ENCODE peak calls at places on chromosomes 12 and 14, in seven cellular contexts. One of them, this sample, is unnamed.

GRCh38 chr12:99658950-99659349 is 11.4 kb downstream of the GARIN6 start:
- DNase-seq in BE2C: no peak
- DNase-seq in GM13976: no peak
- DNase-seq in Calu3: no peak
- DNase-seq in natural killer cell: no peak
- DNase-seq in epithelial cell of proximal tubule: peak
- DNase-seq in cardiac fibroblast: peak
- DNase-seq in this sample: peak

GRCh38 chr12:78062781-78063180 is 232.1 kb downstream of the NAV3 start:
- DNase-seq in BE2C: no peak
- DNase-seq in epithelial cell of proximal tubule: peak
- DNase-seq in natural killer cell: no peak
- DNase-seq in GM13976: no peak
- DNase-seq in Calu3: peak
- DNase-seq in cardiac fibroblast: peak
- DNase-seq in this sample: no peak

GRCh38 chr12:1351926-1352325 is 242.5 kb downstream of the FBXL14 start:
- DNase-seq in natural killer cell: no peak
- DNase-seq in epithelial cell of proximal tubule: no peak
- DNase-seq in GM13976: no peak
- DNase-seq in Calu3: no peak
- DNase-seq in BE2C: no peak
- DNase-seq in cardiac fibroblast: no peak
- DNase-seq in this sample: no peak

GRCh38 chr14:88191605-88192004 is 131.5 kb downstream of the KCNK10 start:
- DNase-seq in epithelial cell of proximal tubule: no peak
- DNase-seq in natural killer cell: no peak
- DNase-seq in BE2C: no peak
- DNase-seq in GM13976: no peak
- DNase-seq in cardiac fibroblast: no peak
- DNase-seq in Calu3: no peak
- DNase-seq in this sample: no peak

GRCh38 chr12:116882742-116883141 is 1.5 kb upstream of the HRK start:
- DNase-seq in Calu3: no peak
- DNase-seq in epithelial cell of proximal tubule: no peak
- DNase-seq in GM13976: peak
- DNase-seq in cardiac fibroblast: peak
- DNase-seq in natural killer cell: no peak
- DNase-seq in BE2C: peak
- DNase-seq in this sample: peak

GRCh38 chr12:46569826-46570390 is 197.3 kb upstream of the SLC38A2 start:
- DNase-seq in BE2C: no peak
- DNase-seq in natural killer cell: no peak
- DNase-seq in epithelial cell of proximal tubule: no peak
- DNase-seq in cardiac fibroblast: no peak
- DNase-seq in Calu3: no peak
- DNase-seq in GM13976: no peak
- DNase-seq in this sample: no peak

GRCh38 chr12:116319851-116320621 is 42.5 kb upstream of the MED13L start:
- DNase-seq in GM13976: no peak
- DNase-seq in BE2C: no peak
- DNase-seq in epithelial cell of proximal tubule: no peak
- DNase-seq in natural killer cell: no peak
- DNase-seq in Calu3: no peak
- DNase-seq in cardiac fibroblast: peak
- DNase-seq in this sample: no peak

GRCh38 chr14:78010688-78011087 is 159.5 kb upstream of the NRXN3 start:
- DNase-seq in Calu3: no peak
- DNase-seq in GM13976: no peak
- DNase-seq in epithelial cell of proximal tubule: peak
- DNase-seq in cardiac fibroblast: peak
- DNase-seq in natural killer cell: no peak
- DNase-seq in BE2C: no peak
- DNase-seq in this sample: no peak

GRCh38 chr12:68042212-68042699 is 53.0 kb downstream of the IFNG-AS1 start:
- DNase-seq in Calu3: no peak
- DNase-seq in GM13976: peak
- DNase-seq in BE2C: no peak
- DNase-seq in epithelial cell of proximal tubule: no peak
- DNase-seq in natural killer cell: no peak
- DNase-seq in cardiac fibroblast: peak
- DNase-seq in this sample: peak

GRCh38 chr12:3770891-3771290 is 18.0 kb upstream of the CRACR2A start:
- DNase-seq in BE2C: no peak
- DNase-seq in GM13976: no peak
- DNase-seq in Calu3: no peak
- DNase-seq in natural killer cell: no peak
- DNase-seq in cardiac fibroblast: peak
- DNase-seq in epithelial cell of proximal tubule: no peak
- DNase-seq in this sample: no peak

GRCh38 chr12:111321317-111321716 is 47.6 kb downstream of the PHETA1 start:
- DNase-seq in natural killer cell: no peak
- DNase-seq in cardiac fibroblast: no peak
- DNase-seq in epithelial cell of proximal tubule: no peak
- DNase-seq in GM13976: no peak
- DNase-seq in BE2C: no peak
- DNase-seq in Calu3: no peak
- DNase-seq in this sample: no peak

GRCh38 chr12:28887591-28887990 is 261.5 kb upstream of the FAR2 start:
- DNase-seq in cardiac fibroblast: no peak
- DNase-seq in epithelial cell of proximal tubule: no peak
- DNase-seq in BE2C: no peak
- DNase-seq in Calu3: no peak
- DNase-seq in natural killer cell: no peak
- DNase-seq in GM13976: no peak
- DNase-seq in this sample: no peak

GRCh38 chr14:91065266-91065665 is 4.8 kb upstream of the RPS6KA5 start:
- DNase-seq in natural killer cell: no peak
- DNase-seq in GM13976: no peak
- DNase-seq in epithelial cell of proximal tubule: peak
- DNase-seq in Calu3: no peak
- DNase-seq in BE2C: no peak
- DNase-seq in cardiac fibroblast: no peak
- DNase-seq in this sample: no peak

GRCh38 chr12:67415473-67415872 is 146.3 kb downstream of the CAND1 start:
- DNase-seq in epithelial cell of proximal tubule: no peak
- DNase-seq in BE2C: no peak
- DNase-seq in Calu3: peak
- DNase-seq in natural killer cell: no peak
- DNase-seq in GM13976: peak
- DNase-seq in cardiac fibroblast: peak
- DNase-seq in this sample: peak

GRCh38 chr12:27179399-27180214 is 64.5 kb upstream of the STK38L start:
- DNase-seq in natural killer cell: no peak
- DNase-seq in BE2C: no peak
- DNase-seq in Calu3: peak
- DNase-seq in GM13976: peak
- DNase-seq in epithelial cell of proximal tubule: peak
- DNase-seq in cardiac fibroblast: peak
- DNase-seq in this sample: no peak

GRCh38 chr14:20624495-20625070 is 16.9 kb downstream of the OR6S1 start:
- DNase-seq in GM13976: peak
- DNase-seq in natural killer cell: no peak
- DNase-seq in cardiac fibroblast: peak
- DNase-seq in BE2C: peak
- DNase-seq in epithelial cell of proximal tubule: peak
- DNase-seq in Calu3: peak
- DNase-seq in this sample: no peak

GRCh38 chr14:54776361-54777001 is 126.1 kb downstream of the GCH1 start:
- DNase-seq in natural killer cell: peak
- DNase-seq in cardiac fibroblast: peak
- DNase-seq in Calu3: peak
- DNase-seq in epithelial cell of proximal tubule: no peak
- DNase-seq in BE2C: peak
- DNase-seq in GM13976: peak
- DNase-seq in this sample: no peak

GRCh38 chr14:78074546-78074945 is 95.6 kb upstream of the NRXN3 start:
- DNase-seq in BE2C: no peak
- DNase-seq in natural killer cell: no peak
- DNase-seq in GM13976: no peak
- DNase-seq in epithelial cell of proximal tubule: no peak
- DNase-seq in Calu3: no peak
- DNase-seq in cardiac fibroblast: no peak
- DNase-seq in this sample: no peak

GRCh38 chr12:127809236-127809635 is 457.7 kb upstream of the TMEM132C start:
- DNase-seq in natural killer cell: no peak
- DNase-seq in BE2C: no peak
- DNase-seq in Calu3: no peak
- DNase-seq in cardiac fibroblast: peak
- DNase-seq in epithelial cell of proximal tubule: no peak
- DNase-seq in GM13976: no peak
- DNase-seq in this sample: no peak

GRCh38 chr12:87671757-87672156 is 357.4 kb downstream of the C12orf50 start:
- DNase-seq in Calu3: no peak
- DNase-seq in cardiac fibroblast: no peak
- DNase-seq in epithelial cell of proximal tubule: no peak
- DNase-seq in GM13976: no peak
- DNase-seq in natural killer cell: no peak
- DNase-seq in BE2C: no peak
- DNase-seq in this sample: no peak

GRCh38 chr14:104734991-104735779 is 11.2 kb downstream of the ADSS1 start:
- DNase-seq in GM13976: no peak
- DNase-seq in Calu3: no peak
- DNase-seq in cardiac fibroblast: no peak
- DNase-seq in epithelial cell of proximal tubule: no peak
- DNase-seq in BE2C: no peak
- DNase-seq in natural killer cell: no peak
- DNase-seq in this sample: no peak

DNA sequence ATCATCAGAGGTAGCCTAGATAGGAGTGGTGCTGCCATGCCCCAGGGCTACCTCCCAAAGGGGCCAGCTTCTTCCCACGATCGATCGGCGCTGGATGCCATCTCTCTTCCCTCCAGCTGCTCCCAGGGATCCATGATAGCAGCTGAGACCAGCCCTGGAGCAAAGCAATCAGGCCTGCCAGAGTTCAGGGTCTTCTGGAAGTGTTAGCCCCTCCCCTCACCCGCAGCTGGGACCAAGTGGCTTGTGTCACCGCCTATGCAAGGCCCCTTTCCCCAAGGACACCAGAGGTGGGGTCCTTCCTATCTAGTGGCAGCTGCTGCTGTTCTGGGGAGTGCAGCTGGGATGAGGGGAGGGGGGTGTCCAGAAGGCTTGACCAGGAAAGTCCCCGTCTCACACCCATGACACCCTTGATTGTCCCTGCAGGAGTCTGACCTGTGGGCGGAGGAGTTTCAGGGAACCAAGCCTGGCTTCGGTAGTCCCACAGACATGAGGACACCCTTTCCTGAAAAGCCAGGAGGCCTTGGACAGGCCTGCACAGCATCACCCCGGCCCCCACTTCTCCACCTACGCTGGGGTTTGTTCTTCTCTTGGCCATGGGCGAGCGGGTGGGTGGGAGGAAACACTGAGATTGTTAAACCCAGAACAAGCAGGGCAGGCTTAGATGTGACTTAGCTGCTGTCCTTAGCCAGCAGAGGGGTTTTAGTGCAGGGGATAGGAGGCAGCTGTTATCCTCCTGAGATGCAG is 86.8 kb downstream of the IRF2BPL start:
- DNase-seq in epithelial cell of proximal tubule: no peak
- DNase-seq in BE2C: peak
- DNase-seq in Calu3: no peak
- DNase-seq in natural killer cell: no peak
- DNase-seq in GM13976: no peak
- DNase-seq in cardiac fibroblast: no peak
- DNase-seq in this sample: no peak
- TF ChIP-seq CTCF in epithelial cell of proximal tubule: no peak
- TF ChIP-seq CTCF in BE2C: no peak
- TF ChIP-seq CTCF in Calu3: no peak
- TF ChIP-seq CTCF in natural killer cell: no peak
- TF ChIP-seq CTCF in GM13976: no peak
- TF ChIP-seq CTCF in cardiac fibroblast: no peak
- TF ChIP-seq CTCF in this sample: no peak

DNA sequence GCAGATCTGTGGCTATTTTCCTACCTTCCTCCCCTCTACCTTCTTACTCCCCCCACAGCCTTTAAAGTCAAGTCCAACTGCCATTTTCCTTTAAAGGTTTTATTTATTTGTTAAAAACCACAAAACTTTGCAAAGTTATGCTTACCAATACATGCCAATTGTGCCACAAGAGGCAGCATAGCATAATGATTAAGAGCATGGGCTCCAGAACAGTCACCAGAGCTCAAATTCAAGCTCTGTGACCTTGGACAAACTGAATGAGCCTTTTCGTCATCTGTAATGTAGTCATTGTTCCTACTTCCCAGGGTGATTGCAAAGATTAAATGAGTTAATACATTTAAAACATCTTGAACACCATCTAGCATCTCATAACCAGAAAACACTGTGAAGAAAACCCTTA is 13.0 kb upstream of the FMNL3 start:
- DNase-seq in natural killer cell: no peak
- DNase-seq in GM13976: no peak
- DNase-seq in BE2C: no peak
- DNase-seq in cardiac fibroblast: no peak
- DNase-seq in epithelial cell of proximal tubule: no peak
- DNase-seq in Calu3: no peak
- DNase-seq in this sample: peak
- TF ChIP-seq CTCF in natural killer cell: no peak
- TF ChIP-seq CTCF in GM13976: no peak
- TF ChIP-seq CTCF in BE2C: peak
- TF ChIP-seq CTCF in cardiac fibroblast: peak
- TF ChIP-seq CTCF in epithelial cell of proximal tubule: peak
- TF ChIP-seq CTCF in Calu3: no peak
- TF ChIP-seq CTCF in this sample: peak

DNA sequence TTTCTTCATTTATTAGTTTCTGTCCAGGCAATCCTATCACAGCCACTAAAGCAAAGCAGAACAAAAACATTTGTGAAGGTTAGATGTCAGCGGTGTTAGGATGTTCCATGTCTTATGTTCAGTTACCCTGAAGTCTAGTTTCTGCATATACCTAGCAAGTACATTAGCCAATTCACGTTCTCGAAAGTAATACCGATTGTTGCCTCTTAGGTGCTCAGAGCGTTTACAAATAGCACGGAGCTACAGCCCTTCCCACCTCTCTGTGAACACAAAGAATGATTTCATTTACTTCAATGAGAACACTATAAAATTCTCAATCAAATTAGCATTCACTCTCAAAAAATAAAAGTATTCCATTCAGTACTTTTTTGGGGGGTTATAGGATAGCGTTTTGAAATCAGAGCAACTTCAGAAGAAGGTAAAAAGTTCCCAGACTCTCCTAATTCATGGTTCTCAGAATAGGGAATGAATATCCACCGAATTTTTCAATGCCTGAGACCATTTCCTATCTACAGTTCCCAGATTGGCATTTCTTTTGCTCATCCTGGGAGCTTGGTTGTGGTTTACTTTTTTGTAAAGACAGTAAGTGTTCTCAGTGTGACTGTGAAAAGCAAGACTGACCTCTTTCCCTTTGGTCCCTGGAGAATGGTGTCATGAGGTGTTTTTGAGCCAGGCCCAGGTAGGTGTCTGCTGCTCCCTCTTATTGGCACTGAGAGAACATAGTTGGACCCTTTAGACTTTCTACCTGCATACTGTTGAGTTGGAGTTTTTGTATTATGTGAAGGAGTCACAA is 488.0 kb upstream of the RGS6 start:
- DNase-seq in Calu3: no peak
- DNase-seq in natural killer cell: no peak
- DNase-seq in epithelial cell of proximal tubule: no peak
- DNase-seq in BE2C: no peak
- DNase-seq in cardiac fibroblast: no peak
- DNase-seq in GM13976: no peak
- DNase-seq in this sample: no peak
- TF ChIP-seq CTCF in Calu3: no peak
- TF ChIP-seq CTCF in natural killer cell: no peak
- TF ChIP-seq CTCF in epithelial cell of proximal tubule: no peak
- TF ChIP-seq CTCF in BE2C: no peak
- TF ChIP-seq CTCF in cardiac fibroblast: no peak
- TF ChIP-seq CTCF in GM13976: no peak
- TF ChIP-seq CTCF in this sample: no peak

GRCh38 chr12:17028348-17028747 is 422.4 kb upstream of the LMO3 start:
- DNase-seq in GM13976: no peak
- DNase-seq in epithelial cell of proximal tubule: no peak
- DNase-seq in BE2C: no peak
- DNase-seq in Calu3: peak
- DNase-seq in natural killer cell: no peak
- DNase-seq in cardiac fibroblast: no peak
- DNase-seq in this sample: peak
- TF ChIP-seq CTCF in GM13976: no peak
- TF ChIP-seq CTCF in epithelial cell of proximal tubule: peak
- TF ChIP-seq CTCF in BE2C: no peak
- TF ChIP-seq CTCF in Calu3: peak
- TF ChIP-seq CTCF in natural killer cell: no peak
- TF ChIP-seq CTCF in cardiac fibroblast: no peak
- TF ChIP-seq CTCF in this sample: peak

This sample was measured in OCI-LY7.